ENCODE peak calls at places on chromosomes 3 and 15, in ten cellular contexts. One of them, this sample, is unnamed.

GRCh38 chr3:37132334-37132733 is 42.0 kb downstream of the LRRFIP2 start:
- DNase-seq in upper lobe of right lung: no peak
- DNase-seq in AG09309: no peak
- DNase-seq in heart left ventricle: no peak
- DNase-seq in hepatocyte: no peak
- DNase-seq in AG04450: no peak
- DNase-seq in AG10803: no peak
- DNase-seq in colonic mucosa: no peak
- DNase-seq in foreskin fibroblast: no peak
- DNase-seq in uterus: no peak
- DNase-seq in this sample: no peak

GRCh38 chr3:138479355-138479964 is 45.0 kb downstream of the ESYT3 start:
- DNase-seq in upper lobe of right lung: no peak
- DNase-seq in AG09309: no peak
- DNase-seq in heart left ventricle: no peak
- DNase-seq in hepatocyte: peak; percentile 58
- DNase-seq in AG04450: no peak
- DNase-seq in AG10803: peak; percentile 22
- DNase-seq in colonic mucosa: peak; percentile 40
- DNase-seq in foreskin fibroblast: peak; percentile 47
- DNase-seq in uterus: no peak
- DNase-seq in this sample: no peak

GRCh38 chr15:77251662-77252061 is 168.2 kb downstream of the PEAK1 start:
- DNase-seq in upper lobe of right lung: no peak
- DNase-seq in AG09309: no peak
- DNase-seq in heart left ventricle: no peak
- DNase-seq in hepatocyte: no peak
- DNase-seq in AG04450: no peak
- DNase-seq in AG10803: peak; percentile 17
- DNase-seq in colonic mucosa: no peak
- DNase-seq in foreskin fibroblast: no peak
- DNase-seq in uterus: no peak
- DNase-seq in this sample: no peak

GRCh38 chr3:161263057-161263456 is 41.9 kb downstream of the NMD3 start:
- DNase-seq in upper lobe of right lung: no peak
- DNase-seq in AG09309: peak; percentile 47
- DNase-seq in heart left ventricle: no peak
- DNase-seq in hepatocyte: no peak
- DNase-seq in AG04450: no peak
- DNase-seq in AG10803: peak; percentile 89
- DNase-seq in colonic mucosa: no peak
- DNase-seq in foreskin fibroblast: peak; percentile 63
- DNase-seq in uterus: no peak
- DNase-seq in this sample: no peak

GRCh38 chr3:101065962-101066361 is 72.7 kb upstream of the ABI3BP start:
- DNase-seq in upper lobe of right lung: no peak
- DNase-seq in AG09309: peak; percentile 76
- DNase-seq in heart left ventricle: no peak
- DNase-seq in hepatocyte: peak; percentile 13
- DNase-seq in AG04450: peak; percentile 66
- DNase-seq in AG10803: peak; percentile 85
- DNase-seq in colonic mucosa: no peak
- DNase-seq in foreskin fibroblast: peak; percentile 82
- DNase-seq in uterus: no peak
- DNase-seq in this sample: no peak

GRCh38 chr15:41241251-41241964 is 10.3 kb downstream of the CHP1 start:
- DNase-seq in upper lobe of right lung: no peak
- DNase-seq in AG09309: no peak
- DNase-seq in heart left ventricle: peak; percentile 59
- DNase-seq in hepatocyte: peak; percentile 61
- DNase-seq in AG04450: no peak
- DNase-seq in AG10803: no peak
- DNase-seq in colonic mucosa: peak; percentile 66
- DNase-seq in foreskin fibroblast: no peak
- DNase-seq in uterus: no peak
- DNase-seq in this sample: no peak

GRCh38 chr3:16866447-16867025 is 18.2 kb upstream of the PLCL2 start:
- DNase-seq in upper lobe of right lung: no peak
- DNase-seq in AG09309: peak; percentile 61
- DNase-seq in heart left ventricle: no peak
- DNase-seq in hepatocyte: no peak
- DNase-seq in AG04450: no peak
- DNase-seq in AG10803: peak; percentile 69
- DNase-seq in colonic mucosa: no peak
- DNase-seq in foreskin fibroblast: no peak
- DNase-seq in uterus: no peak
- DNase-seq in this sample: no peak

GRCh38 chr3:126356373-126357298 is 572 bp downstream of the KLF15 start:
- DNase-seq in upper lobe of right lung: peak; percentile 75
- DNase-seq in AG09309: no peak
- DNase-seq in heart left ventricle: peak; percentile 41
- DNase-seq in hepatocyte: peak; percentile 44
- DNase-seq in AG04450: no peak
- DNase-seq in AG10803: no peak
- DNase-seq in colonic mucosa: no peak
- DNase-seq in foreskin fibroblast: no peak
- DNase-seq in uterus: peak; percentile 47
- DNase-seq in this sample: no peak

GRCh38 chr15:58556028-58556361 is 124.2 kb downstream of the LIPC start:
- DNase-seq in upper lobe of right lung: no peak
- DNase-seq in AG09309: no peak
- DNase-seq in heart left ventricle: no peak
- DNase-seq in hepatocyte: no peak
- DNase-seq in AG04450: no peak
- DNase-seq in AG10803: no peak
- DNase-seq in colonic mucosa: no peak
- DNase-seq in foreskin fibroblast: no peak
- DNase-seq in uterus: no peak
- DNase-seq in this sample: no peak

GRCh38 chr3:197216169-197216860 is 82.1 kb downstream of the DLG1 start:
- DNase-seq in upper lobe of right lung: no peak
- DNase-seq in AG09309: peak; percentile 31
- DNase-seq in heart left ventricle: no peak
- DNase-seq in hepatocyte: no peak
- DNase-seq in AG04450: no peak
- DNase-seq in AG10803: peak; percentile 81
- DNase-seq in colonic mucosa: no peak
- DNase-seq in foreskin fibroblast: peak; percentile 21
- DNase-seq in uterus: no peak
- DNase-seq in this sample: no peak

GRCh38 chr3:184350618-184351017 is 10.8 kb downstream of the CLCN2 start:
- DNase-seq in upper lobe of right lung: no peak
- DNase-seq in AG09309: no peak
- DNase-seq in heart left ventricle: no peak
- DNase-seq in hepatocyte: no peak
- DNase-seq in AG04450: no peak
- DNase-seq in AG10803: no peak
- DNase-seq in colonic mucosa: no peak
- DNase-seq in foreskin fibroblast: no peak
- DNase-seq in uterus: no peak
- DNase-seq in this sample: no peak

DNA sequence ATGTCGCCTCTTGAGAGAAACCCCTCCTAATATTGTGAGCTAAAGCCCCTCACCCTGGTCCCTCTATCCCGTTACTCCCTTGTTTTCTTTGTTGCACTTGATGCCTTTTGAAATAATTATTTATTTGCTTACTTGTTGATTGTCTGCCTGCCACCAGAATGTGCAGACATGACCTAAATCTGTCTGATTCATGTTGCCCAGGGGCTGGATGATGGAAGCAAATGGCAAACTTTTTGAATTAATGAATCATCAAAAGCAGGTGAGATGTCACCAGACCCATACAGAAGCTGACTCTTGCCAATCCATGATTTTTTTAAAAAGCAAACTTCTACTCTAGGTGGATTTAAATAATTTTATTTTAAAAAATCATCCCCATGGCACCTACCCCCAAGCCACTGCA is 49.3 kb downstream of the GRIP2 start:
- DNase-seq in upper lobe of right lung: no peak
- DNase-seq in AG09309: no peak
- DNase-seq in heart left ventricle: no peak
- DNase-seq in hepatocyte: no peak
- DNase-seq in AG04450: no peak
- DNase-seq in AG10803: no peak
- DNase-seq in colonic mucosa: no peak
- DNase-seq in foreskin fibroblast: no peak
- DNase-seq in uterus: no peak
- DNase-seq in this sample: no peak
- H3K4me3 ChIP-seq in upper lobe of right lung: no peak overlapping the region
- H3K4me3 ChIP-seq in AG09309: no peak overlapping the region
- H3K4me3 ChIP-seq in heart left ventricle: no peak overlapping the region
- H3K4me3 ChIP-seq in hepatocyte: no peak overlapping the region
- H3K4me3 ChIP-seq in AG04450: no peak overlapping the region
- H3K4me3 ChIP-seq in AG10803: no peak overlapping the region
- H3K4me3 ChIP-seq in colonic mucosa: no peak overlapping the region
- H3K4me3 ChIP-seq in foreskin fibroblast: no peak overlapping the region
- H3K4me3 ChIP-seq in uterus: no peak overlapping the region
- H3K4me3 ChIP-seq in this sample: no peak overlapping the region

GRCh38 chr3:62558549-62559112 is 185.3 kb upstream of the FEZF2 start:
- DNase-seq in upper lobe of right lung: no peak
- DNase-seq in AG09309: no peak
- DNase-seq in heart left ventricle: no peak
- DNase-seq in hepatocyte: peak; percentile 42
- DNase-seq in AG04450: no peak
- DNase-seq in AG10803: no peak
- DNase-seq in colonic mucosa: no peak
- DNase-seq in foreskin fibroblast: no peak
- DNase-seq in uterus: no peak
- DNase-seq in this sample: no peak
- TF ChIP-seq CTCF in upper lobe of right lung: peak; percentile 40
- TF ChIP-seq CTCF in AG09309: peak; percentile 52
- TF ChIP-seq CTCF in heart left ventricle: peak; percentile 13
- TF ChIP-seq CTCF in hepatocyte: peak; percentile 68
- TF ChIP-seq CTCF in AG04450: peak; percentile 68
- TF ChIP-seq CTCF in AG10803: peak; percentile 49
- TF ChIP-seq CTCF in colonic mucosa: peak; percentile 20
- TF ChIP-seq CTCF in foreskin fibroblast: peak; percentile 50
- TF ChIP-seq CTCF in uterus: no peak
- TF ChIP-seq CTCF in this sample: peak; percentile 57

GRCh38 chr3:69446402-69447072 is 60.6 kb upstream of the FRMD4B start:
- DNase-seq in upper lobe of right lung: no peak
- DNase-seq in AG09309: no peak
- DNase-seq in heart left ventricle: no peak
- DNase-seq in hepatocyte: no peak
- DNase-seq in AG04450: no peak
- DNase-seq in AG10803: no peak
- DNase-seq in colonic mucosa: no peak
- DNase-seq in foreskin fibroblast: no peak
- DNase-seq in uterus: no peak
- DNase-seq in this sample: no peak

GRCh38 chr3:69443554-69443953 is 57.7 kb upstream of the FRMD4B start:
- DNase-seq in upper lobe of right lung: no peak
- DNase-seq in AG09309: peak; percentile 34
- DNase-seq in heart left ventricle: no peak
- DNase-seq in hepatocyte: no peak
- DNase-seq in AG04450: no peak
- DNase-seq in AG10803: peak; percentile 16
- DNase-seq in colonic mucosa: no peak
- DNase-seq in foreskin fibroblast: no peak
- DNase-seq in uterus: no peak
- DNase-seq in this sample: no peak

GRCh38 chr3:69445498-69445897 is 59.6 kb upstream of the FRMD4B start:
- DNase-seq in upper lobe of right lung: no peak
- DNase-seq in AG09309: no peak
- DNase-seq in heart left ventricle: no peak
- DNase-seq in hepatocyte: no peak
- DNase-seq in AG04450: no peak
- DNase-seq in AG10803: no peak
- DNase-seq in colonic mucosa: no peak
- DNase-seq in foreskin fibroblast: no peak
- DNase-seq in uterus: no peak
- DNase-seq in this sample: no peak

GRCh38 chr3:69442771-69443197 is 56.9 kb upstream of the FRMD4B start:
- DNase-seq in upper lobe of right lung: no peak
- DNase-seq in AG09309: no peak
- DNase-seq in heart left ventricle: no peak
- DNase-seq in hepatocyte: no peak
- DNase-seq in AG04450: no peak
- DNase-seq in AG10803: no peak
- DNase-seq in colonic mucosa: no peak
- DNase-seq in foreskin fibroblast: no peak
- DNase-seq in uterus: no peak
- DNase-seq in this sample: peak; percentile 18

GRCh38 chr3:69444980-69445379 is 59.1 kb upstream of the FRMD4B start:
- DNase-seq in upper lobe of right lung: no peak
- DNase-seq in AG09309: no peak
- DNase-seq in heart left ventricle: no peak
- DNase-seq in hepatocyte: no peak
- DNase-seq in AG04450: no peak
- DNase-seq in AG10803: no peak
- DNase-seq in colonic mucosa: no peak
- DNase-seq in foreskin fibroblast: peak; percentile 11
- DNase-seq in uterus: no peak
- DNase-seq in this sample: no peak
- H3K4me3 ChIP-seq in upper lobe of right lung: peak overlapping the region; percentile 30
- H3K4me3 ChIP-seq in AG09309: peak overlapping the region; percentile 28
- H3K4me3 ChIP-seq in heart left ventricle: peak overlapping the region; percentile 26
- H3K4me3 ChIP-seq in hepatocyte: no peak overlapping the region
- H3K4me3 ChIP-seq in AG04450: peak overlapping the region; percentile 54
- H3K4me3 ChIP-seq in AG10803: no peak overlapping the region
- H3K4me3 ChIP-seq in colonic mucosa: no peak overlapping the region
- H3K4me3 ChIP-seq in foreskin fibroblast: peak overlapping the region; percentile 54
- H3K4me3 ChIP-seq in uterus: peak overlapping the region; percentile 24
- H3K4me3 ChIP-seq in this sample: no peak overlapping the region

GRCh38 chr15:28912422-28912821 is 26.6 kb downstream of the APBA2 start:
- DNase-seq in upper lobe of right lung: peak; percentile 26
- DNase-seq in AG09309: no peak
- DNase-seq in heart left ventricle: no peak
- DNase-seq in hepatocyte: no peak
- DNase-seq in AG04450: no peak
- DNase-seq in AG10803: no peak
- DNase-seq in colonic mucosa: no peak
- DNase-seq in foreskin fibroblast: no peak
- DNase-seq in uterus: no peak
- DNase-seq in this sample: no peak

GRCh38 chr15:28911295-28911979 is 25.7 kb downstream of the APBA2 start:
- DNase-seq in upper lobe of right lung: peak; percentile 7
- DNase-seq in AG09309: no peak
- DNase-seq in heart left ventricle: no peak
- DNase-seq in hepatocyte: no peak
- DNase-seq in AG04450: no peak
- DNase-seq in AG10803: no peak
- DNase-seq in colonic mucosa: no peak
- DNase-seq in foreskin fibroblast: no peak
- DNase-seq in uterus: no peak
- DNase-seq in this sample: no peak

GRCh38 chr15:28914483-28915023 is 28.8 kb downstream of the APBA2 start:
- DNase-seq in upper lobe of right lung: peak; percentile 46
- DNase-seq in AG09309: no peak
- DNase-seq in heart left ventricle: no peak
- DNase-seq in hepatocyte: no peak
- DNase-seq in AG04450: no peak
- DNase-seq in AG10803: no peak
- DNase-seq in colonic mucosa: no peak
- DNase-seq in foreskin fibroblast: no peak
- DNase-seq in uterus: no peak
- DNase-seq in this sample: no peak

GRCh38 chr15:28914046-28914445 is 28.3 kb downstream of the APBA2 start:
- DNase-seq in upper lobe of right lung: peak; percentile 54
- DNase-seq in AG09309: no peak
- DNase-seq in heart left ventricle: no peak
- DNase-seq in hepatocyte: no peak
- DNase-seq in AG04450: no peak
- DNase-seq in AG10803: no peak
- DNase-seq in colonic mucosa: no peak
- DNase-seq in foreskin fibroblast: no peak
- DNase-seq in uterus: no peak
- DNase-seq in this sample: no peak

GRCh38 chr15:28913171-28913765 is 27.5 kb downstream of the APBA2 start:
- DNase-seq in upper lobe of right lung: peak; percentile 48
- DNase-seq in AG09309: no peak
- DNase-seq in heart left ventricle: no peak
- DNase-seq in hepatocyte: no peak
- DNase-seq in AG04450: no peak
- DNase-seq in AG10803: no peak
- DNase-seq in colonic mucosa: no peak
- DNase-seq in foreskin fibroblast: no peak
- DNase-seq in uterus: no peak
- DNase-seq in this sample: no peak
- TF ChIP-seq CTCF in upper lobe of right lung: no peak
- TF ChIP-seq CTCF in AG09309: no peak
- TF ChIP-seq CTCF in heart left ventricle: no peak
- TF ChIP-seq CTCF in hepatocyte: no peak
- TF ChIP-seq CTCF in AG04450: peak; percentile 24
- TF ChIP-seq CTCF in AG10803: no peak
- TF ChIP-seq CTCF in colonic mucosa: no peak
- TF ChIP-seq CTCF in foreskin fibroblast: no peak
- TF ChIP-seq CTCF in uterus: no peak
- TF ChIP-seq CTCF in this sample: no peak